ENCODE peak calls at places on chromosomes 7 and 10, in four cellular contexts. Z is K562, C is HEK293T, J is HepG2. W is an unnamed sample.

GRCh38 chr10:93678386-93678785 is 24.0 kb downstream of the FRA10AC1 start:
- DNase-seq in J (no peak), Z (no peak), C (no peak), W (no peak)

GRCh38 chr7:139345042-139345441 is 3.9 kb downstream of the FMC1 start:
- DNase-seq in C (no peak), J (no peak), Z (no peak), W (no peak)

GRCh38 chr7:43674559-43675436 is 54.5 kb downstream of the COA1 start:
- DNase-seq in Z (peak), C (no peak), J (peak), W (no peak)

GRCh38 chr7:124152859-124153692 is 120.2 kb upstream of the TMEM229A start:
- DNase-seq in J (peak), Z (no peak), C (peak), W (peak)

GRCh38 chr10:90939125-90939524 is 18.2 kb upstream of the ANKRD1 start:
- DNase-seq in J (no peak), Z (no peak), C (no peak), W (no peak)

GRCh38 chr10:8389630-8390029 is 335.1 kb downstream of the GATA3 start:
- DNase-seq in J (no peak), Z (no peak), C (no peak), W (no peak)

GRCh38 chr7:18505870-18506460 is 10.4 kb downstream of the HDAC9 start:
- DNase-seq in J (no peak), C (no peak), Z (no peak), W (no peak)

GRCh38 chr10:5622586-5622985 is 43.8 kb downstream of the ASB13 start:
- DNase-seq in Z (no peak), C (no peak), J (no peak), W (no peak)

GRCh38 chr7:147774461-147774860 is 816.1 kb upstream of the C7orf33 start:
- DNase-seq in J (no peak), Z (no peak), C (no peak), W (no peak)

GRCh38 chr10:119455609-119456434 is 86.7 kb downstream of the RGS10 start:
- DNase-seq in J (no peak), Z (no peak), C (no peak), W (no peak)

GRCh38 chr7:48421357-48421756 is 250.1 kb downstream of the ABCA13 start:
- DNase-seq in C (no peak), J (no peak), Z (no peak), W (no peak)

GRCh38 chr10:13223241-13223640 is 10.9 kb downstream of the UCMA start:
- DNase-seq in J (no peak), Z (no peak), C (no peak), W (no peak)

GRCh38 chr10:5343979-5344378 is 20.8 kb upstream of the UCN3 start:
- DNase-seq in J (no peak), C (no peak), Z (no peak), W (no peak)

GRCh38 chr7:47039089-47039648 is 542.7 kb downstream of the TNS3 start:
- DNase-seq in J (no peak), Z (no peak), C (no peak), W (no peak)

GRCh38 chr10:46232084-46232483 is 54.7 kb upstream of the ANTXRL start:
- DNase-seq in C (no peak), Z (no peak), J (no peak), W (no peak)

GRCh38 chr7:520503-521161 is 986 bp upstream of the PDGFA start:
- DNase-seq in Z (no peak), C (no peak), J (no peak), W (peak)

GRCh38 chr10:1608408-1609037 is 128.8 kb downstream of the ADARB2 start:
- DNase-seq in Z (no peak), C (no peak), J (no peak), W (peak)

GRCh38 chr10:90414926-90415325 is 442.9 kb downstream of the HTR7 start:
- DNase-seq in J (no peak), C (no peak), Z (no peak), W (no peak)

GRCh38 chr7:100863406-100863950 is 3.7 kb upstream of the TRIP6 start:
- DNase-seq in J (peak), C (no peak), Z (no peak), W (no peak)

GRCh38 chr7:103856929-103857328 is 132.5 kb downstream of the RELN start:
- DNase-seq in C (no peak), J (no peak), Z (no peak), W (no peak)

GRCh38 chr7:103855671-103856070 is 133.8 kb downstream of the RELN start:
- DNase-seq in C (no peak), J (no peak), Z (no peak), W (no peak)

GRCh38 chr7:103854611-103855010 is 134.8 kb downstream of the RELN start:
- DNase-seq in J (no peak), C (no peak), Z (no peak), W (no peak)

GRCh38 chr7:103851357-103851756 is 138.1 kb downstream of the RELN start:
- DNase-seq in Z (no peak), C (peak), J (no peak), W (no peak)
- TF ChIP-seq ELF4 in Z (no peak), C (no peak), J (no peak), W (no peak)

GRCh38 chr10:132702601-132703304 is 83.2 kb downstream of the NKX6-2 start:
- DNase-seq in C (no peak), J (no peak), Z (no peak), W (no peak)

GRCh38 chr10:132703305-132704007 is 82.5 kb downstream of the NKX6-2 start:
- DNase-seq in J (no peak), Z (no peak), C (no peak), W (no peak)

GRCh38 chr10:132705173-132705572 is 80.8 kb downstream of the NKX6-2 start:
- DNase-seq in J (no peak), C (no peak), Z (no peak), W (peak)

GRCh38 chr10:132705943-132706342 is 80.0 kb downstream of the NKX6-2 start:
- DNase-seq in C (no peak), Z (no peak), J (no peak), W (no peak)

DNA sequence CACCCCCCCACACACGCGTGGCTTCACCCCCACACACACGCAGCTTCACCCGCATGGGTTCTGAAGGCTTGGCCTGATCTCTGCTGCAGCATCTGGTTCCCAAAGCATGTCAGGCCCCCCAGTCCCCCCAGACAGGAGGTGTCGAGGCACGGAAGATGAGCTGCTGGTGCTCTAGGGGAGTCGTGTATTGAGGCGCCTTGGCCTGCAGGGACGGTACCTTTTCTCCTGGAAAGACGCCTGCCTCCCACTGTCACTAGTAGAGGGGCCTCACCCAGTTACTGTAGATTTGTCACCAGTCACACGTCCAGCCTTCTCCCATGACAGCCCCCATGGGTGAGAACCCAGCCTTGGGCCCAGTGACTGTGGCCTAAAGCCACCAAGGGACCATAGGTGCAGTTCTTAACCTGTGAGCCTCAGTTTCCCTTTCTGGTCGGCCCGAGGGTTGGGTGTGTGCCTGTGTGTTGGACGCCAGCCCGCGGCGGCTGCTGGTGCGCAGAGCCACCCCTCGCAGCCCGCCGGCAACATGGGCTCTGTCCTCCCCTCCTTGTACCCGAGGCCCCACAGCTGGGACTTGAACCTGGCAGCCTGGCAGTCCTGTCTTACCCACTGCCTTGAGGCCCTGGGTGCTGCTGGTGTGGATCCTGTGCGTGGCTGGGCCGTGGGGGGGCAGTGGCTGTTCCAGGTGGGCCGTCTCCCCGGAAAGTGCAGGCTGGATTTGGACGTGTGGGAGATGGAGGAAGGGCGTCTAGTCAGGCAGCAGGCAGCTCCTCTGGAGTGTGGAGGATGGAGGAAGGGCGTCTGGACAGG is 81.7 kb downstream of the NKX6-2 start:
- DNase-seq in C (no peak), J (no peak), Z (no peak), W (no peak)
- TF ChIP-seq ELF4 in C (no peak), J (no peak), Z (no peak), W (no peak)

GRCh38 chr10:122854648-122855047 is 9.0 kb upstream of the CUZD1 start:
- DNase-seq in C (no peak), J (no peak), Z (no peak), W (no peak)

GRCh38 chr10:122859527-122859926 is 13.9 kb upstream of the CUZD1 start:
- DNase-seq in Z (no peak), C (no peak), J (no peak), W (no peak)

GRCh38 chr10:122855745-122856144 is 10.1 kb upstream of the CUZD1 start:
- DNase-seq in Z (no peak), J (no peak), C (no peak), W (no peak)

GRCh38 chr10:122853665-122854313 is 8.1 kb upstream of the CUZD1 start:
- DNase-seq in J (no peak), Z (no peak), C (no peak), W (no peak)

GRCh38 chr10:122856902-122857301 is 11.2 kb upstream of the CUZD1 start:
- DNase-seq in C (no peak), Z (no peak), J (no peak), W (no peak)
- TF ChIP-seq ELF4 in C (no peak), Z (no peak), J (no peak), W (no peak)

DNA sequence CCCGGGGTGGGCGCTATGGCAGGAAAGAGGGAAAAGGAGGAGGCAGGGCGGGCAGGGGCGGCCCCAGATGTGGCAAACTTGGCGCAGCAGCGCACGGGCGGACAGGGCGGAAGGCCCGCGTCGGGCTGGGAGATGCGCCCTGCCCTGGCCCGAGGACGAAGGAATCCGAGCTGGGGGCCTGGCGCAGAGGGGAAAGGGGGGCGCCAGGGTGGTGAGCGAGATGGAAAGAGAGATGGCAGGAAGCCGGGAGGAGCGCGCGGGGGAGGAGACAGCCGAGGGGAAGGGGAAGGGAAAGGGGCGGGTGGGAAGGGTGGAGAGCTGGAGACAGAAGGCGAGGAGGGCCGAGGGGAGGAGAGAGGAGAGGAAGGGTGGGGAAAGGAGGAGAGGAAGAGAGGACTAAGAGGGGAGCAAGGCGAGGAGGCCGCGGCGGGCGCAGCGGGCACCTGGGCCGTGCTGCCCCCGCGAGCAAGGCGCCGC is at the start of gene MARVELD1:
- DNase-seq in J (no peak), Z (peak), C (peak), W (peak)
- TF ChIP-seq ELF4 in J (no peak), Z (no peak), C (no peak), W (no peak)

GRCh38 chr10:79192677-79193003 is 123.9 kb downstream of the ZMIZ1 start:
- DNase-seq in Z (no peak), J (no peak), C (no peak), W (no peak)
- TF ChIP-seq ELF4 in Z (no peak), J (no peak), C (no peak), W (no peak)

GRCh38 chr10:95196053-95196452 is 2.0 kb downstream of the ACSM6 start:
- DNase-seq in J (no peak), Z (no peak), C (no peak), W (no peak)

DNA sequence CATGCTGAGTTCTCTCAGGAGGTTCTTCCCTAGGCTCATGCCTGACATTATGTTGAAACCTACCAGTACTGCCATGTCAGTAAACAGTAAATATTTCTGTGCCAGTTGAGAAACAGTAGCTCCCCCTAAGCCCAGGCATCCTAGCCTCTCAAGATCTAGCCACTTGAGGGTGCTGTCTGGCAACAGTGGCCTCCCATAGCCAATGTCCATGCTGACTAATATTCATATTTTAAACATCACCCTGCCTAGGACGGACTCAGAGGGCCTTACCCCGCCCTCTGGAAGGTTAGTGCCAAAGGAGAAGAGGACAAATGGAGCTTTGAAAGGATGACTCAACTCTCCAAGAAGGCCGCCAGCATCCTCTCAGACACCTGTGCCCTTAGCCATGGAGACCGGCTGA is 7.7 kb downstream of the ACSM6 start:
- DNase-seq in J (peak), Z (no peak), C (no peak), W (no peak)
- TF ChIP-seq ELF4 in J (no peak), Z (no peak), C (no peak), W (no peak)

W was measured in WTC11.